ENCODE peak calls at places on chromosomes 13 and 19, in five cellular contexts. R is AG09319, T is neuronal stem cell, P is skeletal muscle cell, Z is DMS153. X is an unnamed sample.

GRCh38 chr13:20553309-20553708 is 13.6 kb upstream of the IFT88 start:
- DNase-seq in R (no peak), Z (no peak), T (no peak), P (no peak), X (no peak)

GRCh38 chr19:49019242-49019932 is 2.5 kb upstream of the LHB start:
- DNase-seq in T (no peak), P (no peak), R (no peak), Z (peak), X (peak)

GRCh38 chr13:46149272-46150133 is 32.5 kb downstream of the LCP1 start:
- DNase-seq in T (no peak), Z (no peak), R (no peak), P (peak), X (no peak)

GRCh38 chr13:51501096-51501495 is 48.3 kb upstream of the INTS6 start:
- DNase-seq in Z (no peak), T (no peak), P (no peak), R (no peak), X (no peak)

GRCh38 chr13:113638173-113638746 is 19.7 kb downstream of the ATP4B start:
- DNase-seq in P (no peak), Z (no peak), R (no peak), T (no peak), X (no peak)

GRCh38 chr19:288911-289310 is 2.3 kb downstream of the PLPP2 start:
- DNase-seq in Z (no peak), P (no peak), R (no peak), T (no peak), X (no peak)

GRCh38 chr19:38714354-38714778 is 29.9 kb downstream of the CAPN12 start:
- DNase-seq in Z (no peak), P (no peak), R (no peak), T (no peak), X (no peak)

GRCh38 chr19:3365447-3366103 is 808 bp upstream of the NFIC start:
- DNase-seq in P (no peak), T (no peak), Z (no peak), R (no peak), X (peak)

GRCh38 chr19:1067341-1068103 is 555 bp downstream of the ARHGAP45 start:
- DNase-seq in T (no peak), Z (no peak), P (no peak), R (no peak), X (no peak)

GRCh38 chr13:30872685-30873443 is 33.2 kb upstream of the MEDAG start:
- DNase-seq in R (peak), T (peak), P (peak), Z (no peak), X (peak)

GRCh38 chr13:31044658-31045620 is 112.5 kb downstream of the TEX26 start:
- DNase-seq in R (no peak), T (no peak), Z (no peak), P (no peak), X (no peak)

GRCh38 chr19:48403606-48404005 is 10.1 kb downstream of the GRIN2D start:
- DNase-seq in R (no peak), P (no peak), Z (peak), T (no peak), X (peak)

GRCh38 chr13:106041445-106041844 is 494.0 kb downstream of the EFNB2 start:
- DNase-seq in P (no peak), Z (no peak), R (no peak), T (no peak), X (no peak)

GRCh38 chr13:33184131-33184485 is 101.4 kb downstream of the STARD13 start:
- DNase-seq in R (no peak), P (no peak), Z (no peak), T (no peak), X (no peak)

GRCh38 chr19:52660981-52661380 is 22.8 kb upstream of the ZNF83 start:
- DNase-seq in Z (no peak), T (no peak), R (no peak), P (no peak), X (no peak)

GRCh38 chr19:14449321-14449720 is 16.2 kb downstream of the PKN1 start:
- DNase-seq in P (no peak), R (no peak), T (no peak), Z (no peak), X (no peak)

GRCh38 chr13:49308977-49309408 is 61.3 kb downstream of the CDADC1 start:
- DNase-seq in T (no peak), R (no peak), P (no peak), Z (no peak), X (no peak)

GRCh38 chr13:46288570-46289259 is 77.0 kb downstream of the LRRC63 start:
- DNase-seq in P (peak), R (no peak), Z (peak), T (peak), X (peak)

GRCh38 chr13:94968757-94969086 is 256.4 kb upstream of the SOX21 start:
- DNase-seq in Z (no peak), P (no peak), R (no peak), T (peak), X (no peak)

GRCh38 chr13:21234537-21234936 is 58.1 kb downstream of the MRPL57 start:
- DNase-seq in T (no peak), P (no peak), Z (no peak), R (no peak), X (no peak)

GRCh38 chr19:46369817-46370216 is 22.9 kb downstream of the PPP5C start:
- DNase-seq in T (no peak), R (no peak), P (no peak), Z (no peak), X (no peak)

GRCh38 chr13:40087021-40088002 is 431.9 kb downstream of the COG6 start:
- DNase-seq in R (no peak), P (no peak), Z (no peak), T (peak), X (no peak)

GRCh38 chr13:19178901-19179593 is 2.6 kb downstream of the TUBA3C start:
- DNase-seq in R (no peak), Z (no peak), P (no peak), T (no peak), X (no peak)

GRCh38 chr13:67880916-67881315 is 650.8 kb upstream of the PCDH9 start:
- DNase-seq in R (no peak), P (peak), Z (no peak), T (no peak), X (no peak)

GRCh38 chr13:45658586-45659235 is 43.2 kb upstream of the ERICH6B start:
- DNase-seq in P (peak), T (no peak), R (peak), Z (no peak), X (no peak)

GRCh38 chr13:66036024-66036614 is 1194.0 kb downstream of the PCDH9 start:
- DNase-seq in R (no peak), P (peak), Z (peak), T (peak), X (no peak)

GRCh38 chr13:46698910-46699460 is 98.0 kb downstream of the ESD start:
- DNase-seq in P (no peak), R (peak), Z (peak), T (no peak), X (no peak)